ENCODE peak calls at places on chromosomes 13 and 19, in seven cellular contexts. One of them, this sample, is unnamed.

GRCh38 chr13:113904411-113904810 is 40.5 kb upstream of the GAS6 start:
- DNase-seq in A172: no peak
- DNase-seq in NCI-H345: peak
- DNase-seq in effector memory CD8-positive, alpha-beta T cell: no peak
- DNase-seq in progenitor cell of endocrine pancreas: no peak
- DNase-seq in ovary: no peak
- DNase-seq in cardiac muscle cell: peak
- DNase-seq in this sample: peak

GRCh38 chr19:41332468-41332867 is 21.3 kb downstream of the TGFB1 start:
- DNase-seq in progenitor cell of endocrine pancreas: no peak
- DNase-seq in cardiac muscle cell: no peak
- DNase-seq in A172: no peak
- DNase-seq in ovary: no peak
- DNase-seq in effector memory CD8-positive, alpha-beta T cell: no peak
- DNase-seq in NCI-H345: no peak
- DNase-seq in this sample: no peak

GRCh38 chr19:54473071-54473941 is at the start of gene CDC42EP5:
- DNase-seq in NCI-H345: no peak
- DNase-seq in effector memory CD8-positive, alpha-beta T cell: no peak
- DNase-seq in cardiac muscle cell: peak
- DNase-seq in ovary: peak
- DNase-seq in A172: peak
- DNase-seq in progenitor cell of endocrine pancreas: no peak
- DNase-seq in this sample: peak

GRCh38 chr13:41456768-41457588 is at the start of gene RGCC:
- DNase-seq in A172: no peak
- DNase-seq in cardiac muscle cell: peak
- DNase-seq in progenitor cell of endocrine pancreas: peak
- DNase-seq in NCI-H345: peak
- DNase-seq in ovary: no peak
- DNase-seq in effector memory CD8-positive, alpha-beta T cell: peak
- DNase-seq in this sample: peak

GRCh38 chr13:91100944-91101343 is 246.5 kb upstream of the MIR17HG start:
- DNase-seq in progenitor cell of endocrine pancreas: no peak
- DNase-seq in A172: no peak
- DNase-seq in cardiac muscle cell: no peak
- DNase-seq in NCI-H345: no peak
- DNase-seq in effector memory CD8-positive, alpha-beta T cell: no peak
- DNase-seq in ovary: no peak
- DNase-seq in this sample: no peak

GRCh38 chr13:77176350-77176749 is 149.4 kb upstream of the FBXL3 start:
- DNase-seq in NCI-H345: no peak
- DNase-seq in A172: peak
- DNase-seq in ovary: no peak
- DNase-seq in cardiac muscle cell: peak
- DNase-seq in effector memory CD8-positive, alpha-beta T cell: no peak
- DNase-seq in progenitor cell of endocrine pancreas: no peak
- DNase-seq in this sample: no peak

GRCh38 chr13:26878465-26878864 is 117.9 kb upstream of the GPR12 start:
- DNase-seq in cardiac muscle cell: no peak
- DNase-seq in NCI-H345: no peak
- DNase-seq in A172: no peak
- DNase-seq in effector memory CD8-positive, alpha-beta T cell: no peak
- DNase-seq in ovary: no peak
- DNase-seq in progenitor cell of endocrine pancreas: no peak
- DNase-seq in this sample: no peak

GRCh38 chr13:53637971-53638547 is 609.4 kb downstream of the OLFM4 start:
- DNase-seq in cardiac muscle cell: no peak
- DNase-seq in progenitor cell of endocrine pancreas: no peak
- DNase-seq in ovary: no peak
- DNase-seq in A172: no peak
- DNase-seq in NCI-H345: no peak
- DNase-seq in effector memory CD8-positive, alpha-beta T cell: no peak
- DNase-seq in this sample: no peak

GRCh38 chr19:13483215-13483614 is 23.1 kb downstream of the CACNA1A start:
- DNase-seq in cardiac muscle cell: no peak
- DNase-seq in NCI-H345: no peak
- DNase-seq in effector memory CD8-positive, alpha-beta T cell: no peak
- DNase-seq in A172: no peak
- DNase-seq in ovary: no peak
- DNase-seq in progenitor cell of endocrine pancreas: no peak
- DNase-seq in this sample: no peak

GRCh38 chr13:52695856-52696255 is 43.2 kb downstream of the SUGT1 start:
- DNase-seq in NCI-H345: no peak
- DNase-seq in cardiac muscle cell: peak
- DNase-seq in A172: no peak
- DNase-seq in ovary: no peak
- DNase-seq in progenitor cell of endocrine pancreas: no peak
- DNase-seq in effector memory CD8-positive, alpha-beta T cell: no peak
- DNase-seq in this sample: no peak

GRCh38 chr13:96925869-96926628 is 68.2 kb downstream of the OXGR1 start:
- DNase-seq in NCI-H345: no peak
- DNase-seq in effector memory CD8-positive, alpha-beta T cell: no peak
- DNase-seq in ovary: no peak
- DNase-seq in cardiac muscle cell: no peak
- DNase-seq in progenitor cell of endocrine pancreas: no peak
- DNase-seq in A172: no peak
- DNase-seq in this sample: no peak

GRCh38 chr13:91493442-91493841 is 95.0 kb downstream of the GPC5 start:
- DNase-seq in ovary: no peak
- DNase-seq in progenitor cell of endocrine pancreas: no peak
- DNase-seq in cardiac muscle cell: no peak
- DNase-seq in NCI-H345: no peak
- DNase-seq in effector memory CD8-positive, alpha-beta T cell: no peak
- DNase-seq in A172: no peak
- DNase-seq in this sample: no peak

GRCh38 chr13:86846501-86846900 is 824.7 kb upstream of the SLITRK5 start:
- DNase-seq in NCI-H345: no peak
- DNase-seq in A172: no peak
- DNase-seq in cardiac muscle cell: no peak
- DNase-seq in ovary: no peak
- DNase-seq in effector memory CD8-positive, alpha-beta T cell: no peak
- DNase-seq in progenitor cell of endocrine pancreas: no peak
- DNase-seq in this sample: no peak

GRCh38 chr13:40813662-40814454 is 24.4 kb downstream of the SLC25A15 start:
- DNase-seq in progenitor cell of endocrine pancreas: no peak
- DNase-seq in cardiac muscle cell: peak
- DNase-seq in effector memory CD8-positive, alpha-beta T cell: no peak
- DNase-seq in A172: peak
- DNase-seq in NCI-H345: no peak
- DNase-seq in ovary: no peak
- DNase-seq in this sample: peak

GRCh38 chr19:6925801-6926751 is 38.7 kb downstream of the ADGRE1 start:
- DNase-seq in ovary: no peak
- DNase-seq in A172: peak
- DNase-seq in NCI-H345: no peak
- DNase-seq in cardiac muscle cell: no peak
- DNase-seq in effector memory CD8-positive, alpha-beta T cell: no peak
- DNase-seq in progenitor cell of endocrine pancreas: no peak
- DNase-seq in this sample: peak

GRCh38 chr13:29483211-29483610 is 112.3 kb downstream of the SLC7A1 start:
- DNase-seq in ovary: no peak
- DNase-seq in effector memory CD8-positive, alpha-beta T cell: no peak
- DNase-seq in NCI-H345: no peak
- DNase-seq in cardiac muscle cell: no peak
- DNase-seq in A172: no peak
- DNase-seq in progenitor cell of endocrine pancreas: no peak
- DNase-seq in this sample: no peak

GRCh38 chr19:56477429-56478338 is 539 bp upstream of the ZNF667 start:
- DNase-seq in NCI-H345: peak
- DNase-seq in progenitor cell of endocrine pancreas: no peak
- DNase-seq in A172: peak
- DNase-seq in effector memory CD8-positive, alpha-beta T cell: no peak
- DNase-seq in cardiac muscle cell: peak
- DNase-seq in ovary: peak
- DNase-seq in this sample: peak

GRCh38 chr13:53200498-53201453 is 172.2 kb downstream of the OLFM4 start:
- DNase-seq in ovary: no peak
- DNase-seq in cardiac muscle cell: peak
- DNase-seq in effector memory CD8-positive, alpha-beta T cell: no peak
- DNase-seq in NCI-H345: no peak
- DNase-seq in progenitor cell of endocrine pancreas: peak
- DNase-seq in A172: no peak
- DNase-seq in this sample: peak

GRCh38 chr19:1447565-1447903 is 2.4 kb upstream of the APC2 start:
- DNase-seq in progenitor cell of endocrine pancreas: no peak
- DNase-seq in effector memory CD8-positive, alpha-beta T cell: no peak
- DNase-seq in A172: no peak
- DNase-seq in ovary: no peak
- DNase-seq in cardiac muscle cell: no peak
- DNase-seq in NCI-H345: no peak
- DNase-seq in this sample: no peak

GRCh38 chr19:11203194-11204075 is 6.1 kb upstream of the KANK2 start:
- DNase-seq in A172: peak
- DNase-seq in effector memory CD8-positive, alpha-beta T cell: no peak
- DNase-seq in NCI-H345: no peak
- DNase-seq in progenitor cell of endocrine pancreas: peak
- DNase-seq in ovary: peak
- DNase-seq in cardiac muscle cell: peak
- DNase-seq in this sample: peak

GRCh38 chr13:32261567-32261966 is 53.6 kb downstream of the ZAR1L start:
- DNase-seq in NCI-H345: peak
- DNase-seq in cardiac muscle cell: peak
- DNase-seq in effector memory CD8-positive, alpha-beta T cell: no peak
- DNase-seq in progenitor cell of endocrine pancreas: no peak
- DNase-seq in ovary: peak
- DNase-seq in A172: peak
- DNase-seq in this sample: no peak

GRCh38 chr13:106610511-106610910 is 42.6 kb upstream of the ARGLU1 start:
- DNase-seq in NCI-H345: no peak
- DNase-seq in progenitor cell of endocrine pancreas: no peak
- DNase-seq in cardiac muscle cell: peak
- DNase-seq in ovary: no peak
- DNase-seq in effector memory CD8-positive, alpha-beta T cell: no peak
- DNase-seq in A172: peak
- DNase-seq in this sample: no peak

GRCh38 chr13:102913924-102914628 is 68.2 kb downstream of the ERCC5 start:
- DNase-seq in progenitor cell of endocrine pancreas: no peak
- DNase-seq in NCI-H345: no peak
- DNase-seq in A172: peak
- DNase-seq in effector memory CD8-positive, alpha-beta T cell: no peak
- DNase-seq in ovary: no peak
- DNase-seq in cardiac muscle cell: peak
- DNase-seq in this sample: no peak

GRCh38 chr19:3322199-3322978 is 44.0 kb upstream of the NFIC start:
- DNase-seq in A172: no peak
- DNase-seq in cardiac muscle cell: no peak
- DNase-seq in ovary: no peak
- DNase-seq in NCI-H345: no peak
- DNase-seq in progenitor cell of endocrine pancreas: no peak
- DNase-seq in effector memory CD8-positive, alpha-beta T cell: no peak
- DNase-seq in this sample: no peak

GRCh38 chr19:15294591-15294990 is 37.7 kb downstream of the BRD4 start:
- DNase-seq in progenitor cell of endocrine pancreas: no peak
- DNase-seq in effector memory CD8-positive, alpha-beta T cell: no peak
- DNase-seq in NCI-H345: no peak
- DNase-seq in ovary: peak
- DNase-seq in A172: no peak
- DNase-seq in cardiac muscle cell: no peak
- DNase-seq in this sample: no peak

GRCh38 chr13:46908511-46908910 is 11.7 kb upstream of the HTR2A start:
- DNase-seq in cardiac muscle cell: peak
- DNase-seq in NCI-H345: no peak
- DNase-seq in effector memory CD8-positive, alpha-beta T cell: no peak
- DNase-seq in ovary: no peak
- DNase-seq in A172: peak
- DNase-seq in progenitor cell of endocrine pancreas: no peak
- DNase-seq in this sample: no peak

GRCh38 chr19:45187421-45188100 is 9.0 kb downstream of the BLOC1S3 start:
- DNase-seq in progenitor cell of endocrine pancreas: no peak
- DNase-seq in ovary: no peak
- DNase-seq in A172: no peak
- DNase-seq in cardiac muscle cell: no peak
- DNase-seq in effector memory CD8-positive, alpha-beta T cell: no peak
- DNase-seq in NCI-H345: peak
- DNase-seq in this sample: peak

GRCh38 chr19:49331616-49332055 is 3.6 kb upstream of the CD37 start:
- DNase-seq in effector memory CD8-positive, alpha-beta T cell: peak
- DNase-seq in NCI-H345: no peak
- DNase-seq in ovary: no peak
- DNase-seq in cardiac muscle cell: peak
- DNase-seq in A172: peak
- DNase-seq in progenitor cell of endocrine pancreas: no peak
- DNase-seq in this sample: peak

GRCh38 chr13:105035092-105035491 is 1500.4 kb downstream of the EFNB2 start:
- DNase-seq in A172: no peak
- DNase-seq in cardiac muscle cell: no peak
- DNase-seq in ovary: no peak
- DNase-seq in effector memory CD8-positive, alpha-beta T cell: no peak
- DNase-seq in NCI-H345: peak
- DNase-seq in progenitor cell of endocrine pancreas: no peak
- DNase-seq in this sample: no peak

GRCh38 chr13:83350569-83350968 is 531.7 kb downstream of the SLITRK1 start:
- DNase-seq in progenitor cell of endocrine pancreas: no peak
- DNase-seq in cardiac muscle cell: peak
- DNase-seq in ovary: no peak
- DNase-seq in effector memory CD8-positive, alpha-beta T cell: no peak
- DNase-seq in A172: peak
- DNase-seq in NCI-H345: no peak
- DNase-seq in this sample: no peak

GRCh38 chr19:18687740-18688465 is 4.4 kb downstream of the CRTC1 start:
- DNase-seq in NCI-H345: no peak
- DNase-seq in effector memory CD8-positive, alpha-beta T cell: no peak
- DNase-seq in A172: no peak
- DNase-seq in cardiac muscle cell: no peak
- DNase-seq in ovary: no peak
- DNase-seq in progenitor cell of endocrine pancreas: no peak
- DNase-seq in this sample: no peak

GRCh38 chr19:16922592-16922934 is 33.8 kb downstream of the F2RL3 start:
- DNase-seq in cardiac muscle cell: no peak
- DNase-seq in progenitor cell of endocrine pancreas: no peak
- DNase-seq in effector memory CD8-positive, alpha-beta T cell: no peak
- DNase-seq in ovary: no peak
- DNase-seq in NCI-H345: no peak
- DNase-seq in A172: no peak
- DNase-seq in this sample: no peak

GRCh38 chr19:1237754-1238372 is at the start of gene CBARP:
- DNase-seq in A172: no peak
- DNase-seq in ovary: peak
- DNase-seq in effector memory CD8-positive, alpha-beta T cell: no peak
- DNase-seq in cardiac muscle cell: peak
- DNase-seq in NCI-H345: peak
- DNase-seq in progenitor cell of endocrine pancreas: no peak
- DNase-seq in this sample: no peak